ENCODE peak calls at places on chromosomes 13 and 19, in four cellular contexts. H, A, E and N are unnamed samples.

GRCh38 chr19:15418112-15418587 is 638 bp downstream of the AKAP8L start:
- DNase-seq in A (peak; percentile 16), H (no peak), E (no peak), N (no peak)

GRCh38 chr19:19997656-19998268 is 41.5 kb downstream of the ZNF682 start:
- DNase-seq in E (peak; percentile 35), H (peak; percentile 10), A (no peak), N (no peak)

GRCh38 chr13:98515804-98516465 is 61.0 kb downstream of the STK24 start:
- DNase-seq in H (no peak), E (no peak), A (no peak), N (no peak)

GRCh38 chr13:71240906-71241305 is 626.1 kb downstream of the DACH1 start:
- DNase-seq in H (no peak), E (no peak), A (no peak), N (no peak)

GRCh38 chr19:46481947-46482346 is 10.6 kb upstream of the PNMA8A start:
- DNase-seq in H (no peak), E (no peak), A (no peak), N (no peak)

GRCh38 chr13:69296130-69296529 is 811.5 kb upstream of the ATXN8OS start:
- DNase-seq in H (no peak), A (no peak), E (no peak), N (no peak)

GRCh38 chr13:20332361-20333096 is 100.4 kb upstream of the GJB6 start:
- DNase-seq in H (no peak), E (no peak), A (no peak), N (no peak)

GRCh38 chr19:13033244-13033643 is 38.0 kb downstream of the NFIX start:
- DNase-seq in H (no peak), A (no peak), E (no peak), N (no peak)

GRCh38 chr19:16078311-16078758 is 2.0 kb downstream of the TPM4 start:
- DNase-seq in E (peak; percentile 47), A (no peak), H (no peak), N (peak; percentile 36)

GRCh38 chr19:10344780-10345179 is 5.4 kb upstream of the ICAM3 start:
- DNase-seq in A (no peak), E (no peak), H (no peak), N (no peak)

GRCh38 chr13:75299206-75299605 is 182.8 kb downstream of the TBC1D4 start:
- DNase-seq in H (no peak), A (no peak), E (no peak), N (no peak)

GRCh38 chr19:1624458-1624857 is 19.2 kb upstream of the UQCR11 start:
- DNase-seq in E (peak; percentile 57), H (peak; percentile 54), A (peak; percentile 36), N (peak; percentile 74)

GRCh38 chr13:49733181-49733951 is 42.1 kb upstream of the EBPL start:
- DNase-seq in H (no peak), A (no peak), E (no peak), N (peak; percentile 52)

GRCh38 chr19:8615813-8616596 is 5.5 kb upstream of the ADAMTS10 start:
- DNase-seq in E (peak; percentile 71), H (peak; percentile 42), A (peak; percentile 7), N (peak; percentile 74)

GRCh38 chr13:48304132-48304876 is 753 bp downstream of the RB1 start:
- DNase-seq in E (peak; percentile 51), H (peak; percentile 14), A (no peak), N (no peak)

GRCh38 chr19:41276231-41276630 is 12.1 kb downstream of the HNRNPUL1 start:
- DNase-seq in E (no peak), H (no peak), A (no peak), N (no peak)

GRCh38 chr19:14135985-14136508 is 342 bp downstream of the ASF1B start:
- DNase-seq in A (no peak), E (no peak), H (no peak), N (no peak)

GRCh38 chr13:101988140-101988539 is 413.7 kb downstream of the FGF14 start:
- DNase-seq in A (no peak), E (no peak), H (no peak), N (no peak)

GRCh38 chr19:10043286-10043927 is 30.1 kb downstream of the RDH8 start:
- DNase-seq in E (no peak), A (no peak), H (no peak), N (no peak)

GRCh38 chr13:89465366-89465765 is 1794.2 kb downstream of the SLITRK5 start:
- DNase-seq in H (no peak), E (no peak), A (no peak), N (no peak)

GRCh38 chr19:6218497-6219146 is 61.2 kb downstream of the MLLT1 start:
- DNase-seq in E (peak; percentile 91), A (peak; percentile 37), H (peak; percentile 87), N (peak; percentile 91)

GRCh38 chr13:61286148-61286745 is 129.4 kb downstream of the PCDH20 start:
- DNase-seq in E (no peak), H (no peak), A (no peak), N (no peak)

GRCh38 chr13:39263033-39263432 is 224.8 kb downstream of the NHLRC3 start:
- DNase-seq in H (peak; percentile 55), E (no peak), A (peak; percentile 63), N (no peak)

GRCh38 chr13:50969691-50970090 is 60.1 kb downstream of the RNASEH2B start:
- DNase-seq in H (no peak), A (peak; percentile 47), E (no peak), N (no peak)

GRCh38 chr19:35212241-35212640 is 16.3 kb downstream of the FAM187B start:
- DNase-seq in A (no peak), H (no peak), E (no peak), N (no peak)

GRCh38 chr13:35285677-35286076 is 190.8 kb downstream of the MAB21L1 start:
- DNase-seq in H (no peak), E (no peak), A (no peak), N (no peak)

GRCh38 chr13:94716016-94716415 is 3.7 kb upstream of the SOX21 start:
- DNase-seq in E (no peak), A (no peak), H (no peak), N (no peak)

GRCh38 chr13:38685974-38686571 is 804 bp upstream of the FREM2 start:
- DNase-seq in E (peak; percentile 50), A (no peak), H (no peak), N (no peak)

GRCh38 chr19:18961767-18962423 is 20.9 kb upstream of the HOMER3 start:
- DNase-seq in A (no peak), H (no peak), E (no peak), N (no peak)